ENCODE peak calls at places on chromosomes 3 and 15, in ten cellular contexts. J, G, X, K, M, N, R, I, E and B are unnamed samples.

GRCh38 chr15:22887157-22887951 is 48.9 kb downstream of the NIPA2 start:
- DNase-seq in K (peak; percentile 69), I (no peak), N (peak; percentile 5), E (no peak), X (no peak), M (no peak), R (peak; percentile 65), G (no peak), J (no peak), B (peak; percentile 32)

GRCh38 chr15:66411190-66411589 is 24.5 kb downstream of the MAP2K1 start:
- DNase-seq in J (no peak), E (no peak), G (peak; percentile 35), I (no peak), N (no peak), X (no peak), R (no peak), K (no peak), M (no peak), B (no peak)

GRCh38 chr3:127449489-127450212 is 140.9 kb downstream of the TPRA1 start:
- DNase-seq in N (peak; percentile 8), X (no peak), K (no peak), R (no peak), J (no peak), E (no peak), G (no peak), M (no peak), I (peak; percentile 19), B (no peak)

GRCh38 chr3:63278171-63278999 is at the start of gene SYNPR:
- DNase-seq in M (no peak), J (no peak), I (no peak), R (no peak), X (no peak), G (peak; percentile 11), K (no peak), N (no peak), E (no peak), B (no peak)

GRCh38 chr3:56193531-56193930 is 274.7 kb downstream of the ERC2 start:
- DNase-seq in X (no peak), M (no peak), N (no peak), R (no peak), K (no peak), I (no peak), E (no peak), J (no peak), G (no peak), B (no peak)

GRCh38 chr15:68405426-68406250 is 26.3 kb downstream of the ITGA11 start:
- DNase-seq in M (no peak), E (no peak), R (no peak), N (peak; percentile 10), K (no peak), X (no peak), J (no peak), I (no peak), G (no peak), B (no peak)

GRCh38 chr3:156551746-156552145 is 3.2 kb downstream of the SSR3 start:
- DNase-seq in X (no peak), J (no peak), I (no peak), G (no peak), R (no peak), K (no peak), M (no peak), N (no peak), E (no peak), B (no peak)

GRCh38 chr3:39088456-39088855 is 19.0 kb downstream of the GORASP1 start:
- DNase-seq in R (no peak), J (no peak), M (no peak), N (no peak), G (no peak), K (no peak), I (no peak), X (no peak), E (no peak), B (no peak)

GRCh38 chr15:71781179-71781964 is 29.0 kb upstream of the NR2E3 start:
- DNase-seq in R (no peak), E (no peak), G (no peak), K (no peak), M (no peak), X (no peak), N (no peak), J (no peak), I (no peak), B (no peak)

GRCh38 chr3:39809181-39809994 is at the start of gene MYRIP:
- DNase-seq in R (peak; percentile 55), N (peak; percentile 77), X (peak; percentile 38), M (no peak), E (no peak), I (peak; percentile 69), K (peak; percentile 51), J (no peak), G (peak; percentile 91), B (peak; percentile 67)

GRCh38 chr3:108818404-108818803 is 4.2 kb upstream of the TRAT1 start:
- DNase-seq in N (no peak), G (peak; percentile 54), R (no peak), M (peak; percentile 52), E (no peak), X (no peak), I (no peak), J (peak; percentile 42), K (no peak), B (peak; percentile 64)

GRCh38 chr3:58490860-58491501 is 915 bp upstream of the KCTD6 start:
- DNase-seq in K (peak; percentile 28), E (no peak), G (no peak), J (peak; percentile 2), I (peak; percentile 70), N (peak; percentile 54), M (no peak), R (peak; percentile 39), X (peak; percentile 24), B (no peak)

GRCh38 chr3:54916722-54917121 is 11.1 kb downstream of the LRTM1 start:
- DNase-seq in X (no peak), G (no peak), R (no peak), J (no peak), N (no peak), I (no peak), E (no peak), K (no peak), M (no peak), B (no peak)

GRCh38 chr15:90819390-90819789 is 49.0 kb upstream of the FURIN start:
- DNase-seq in N (no peak), J (no peak), R (peak; percentile 69), E (no peak), K (no peak), I (peak; percentile 46), X (no peak), M (no peak), G (no peak), B (no peak)

GRCh38 chr15:43403616-43404015 is 32.7 kb downstream of the TUBGCP4 start:
- DNase-seq in N (no peak), J (no peak), M (no peak), R (no peak), G (no peak), K (no peak), I (no peak), E (no peak), X (no peak), B (no peak)

GRCh38 chr3:188507244-188507720 is 353.3 kb downstream of the LPP start:
- DNase-seq in K (no peak), J (no peak), N (no peak), M (no peak), R (no peak), I (no peak), E (no peak), X (no peak), G (peak; percentile 25), B (no peak)
- H3K9me3 ChIP-seq in K (peaks cover 18% of the 10 kb centered on the region), J (no peaks in the 10 kb centered on the region), N (no peaks in the 10 kb centered on the region), M (no peaks in the 10 kb centered on the region), R (peaks cover 26% of the 10 kb centered on the region), I (peaks cover 5% of the 10 kb centered on the region), E (peaks cover 20% of the 10 kb centered on the region), X (peaks cover 4% of the 10 kb centered on the region), G (no peaks in the 10 kb centered on the region), B (no peaks in the 10 kb centered on the region)

GRCh38 chr15:40772014-40772413 is 2.2 kb downstream of the C15orf62 start:
- DNase-seq in E (no peak), I (no peak), X (no peak), J (no peak), K (no peak), N (no peak), G (no peak), M (no peak), R (no peak), B (no peak)
- H3K27ac ChIP-seq in E (no peak overlapping the region), I (no peak overlapping the region), X (no peak overlapping the region), J (no peak overlapping the region), K (no peak overlapping the region), N (no peak overlapping the region), G (no peak overlapping the region), M (no peak overlapping the region), R (no peak overlapping the region), B (no peak overlapping the region)

GRCh38 chr3:43043793-43044192 is 62.1 kb downstream of the POMGNT2 start:
- DNase-seq in K (no peak), G (no peak), E (no peak), N (no peak), M (no peak), X (no peak), J (no peak), R (no peak), I (no peak), B (no peak)

GRCh38 chr3:43043071-43043766 is 62.7 kb downstream of the POMGNT2 start:
- DNase-seq in E (no peak), K (no peak), I (no peak), N (no peak), J (no peak), R (no peak), X (no peak), M (no peak), G (no peak), B (no peak)

GRCh38 chr3:43041517-43041916 is 62.4 kb downstream of the GASK1A start:
- DNase-seq in E (no peak), K (no peak), N (no peak), G (no peak), M (no peak), R (no peak), J (no peak), I (no peak), X (no peak), B (no peak)

GRCh38 chr3:43048470-43048869 is 57.4 kb downstream of the POMGNT2 start:
- DNase-seq in I (no peak), N (no peak), K (no peak), G (no peak), E (no peak), M (no peak), X (no peak), R (no peak), J (no peak), B (no peak)

DNA sequence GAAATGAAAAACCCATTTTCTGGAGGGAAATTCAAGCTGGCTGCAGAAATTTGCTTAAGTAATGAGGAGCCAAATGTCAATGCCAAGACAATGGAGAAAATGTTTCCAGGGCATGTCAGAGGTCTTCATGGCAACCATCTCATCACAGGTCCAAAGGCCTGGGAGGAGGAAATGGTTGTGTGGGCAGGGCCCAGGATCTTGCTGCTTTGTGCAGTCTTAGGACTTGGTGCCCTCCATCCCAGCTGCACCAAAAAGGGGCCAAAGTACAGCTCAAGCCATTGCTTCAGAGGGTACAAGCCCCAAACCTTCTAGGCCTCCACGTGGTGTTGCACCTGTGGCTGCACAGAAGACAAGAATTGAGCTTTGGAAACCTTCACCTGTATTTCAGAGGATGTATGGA is 59.3 kb downstream of the POMGNT2 start:
- DNase-seq in G (no peak), X (no peak), R (no peak), J (no peak), E (no peak), M (no peak), I (no peak), K (no peak), N (no peak), B (no peak)
- H3K9me3 ChIP-seq in G (no peaks in the 10 kb centered on the region), X (peaks cover 20% of the 10 kb centered on the region), R (peaks cover 45% of the 10 kb centered on the region), J (peaks cover 5% of the 10 kb centered on the region), E (peaks cover 29% of the 10 kb centered on the region), M (peaks cover 8% of the 10 kb centered on the region), I (peaks cover 10% of the 10 kb centered on the region), K (peaks cover 24% of the 10 kb centered on the region), N (no peaks in the 10 kb centered on the region), B (no peaks in the 10 kb centered on the region)

GRCh38 chr3:21718943-21719591 is 31.9 kb downstream of the ZNF385D start:
- DNase-seq in R (no peak), J (no peak), N (no peak), G (no peak), X (no peak), I (no peak), E (no peak), M (no peak), K (no peak), B (no peak)
- H3K27ac ChIP-seq in R (no peak overlapping the region), J (no peak overlapping the region), N (no peak overlapping the region), G (no peak overlapping the region), X (peak overlapping the region; percentile 78), I (no peak overlapping the region), E (peak overlapping the region; percentile 80), M (no peak overlapping the region), K (no peak overlapping the region), B (no peak overlapping the region)